ENCODE peak calls at places on chromosomes 3 and 15, in four cellular contexts. C, D, M and F are unnamed samples.
A peak's percentile ranks its signal among the peaks of the same experiment; 100 is the strongest.

GRCh38 chr3:134917631-134918030 is 122.6 kb downstream of the EPHB1 start:
- DNase-seq in C (no peak), D (no peak), M (no peak), F (no peak)

GRCh38 chr3:148513066-148513671 is 184.5 kb upstream of the AGTR1 start:
- DNase-seq in C (no peak), M (no peak), D (no peak), F (no peak)

GRCh38 chr3:61914277-61914676 is 352.9 kb downstream of the PTPRG start:
- DNase-seq in D (no peak), C (no peak), M (no peak), F (no peak)

GRCh38 chr3:149003653-149004305 is 12.4 kb downstream of the GYG1 start:
- DNase-seq in M (no peak), C (no peak), D (no peak), F (no peak)

GRCh38 chr3:176920806-176921205 is 276.5 kb downstream of the TBL1XR1 start:
- DNase-seq in D (no peak), C (no peak), M (peak; percentile 53), F (no peak)

GRCh38 chr15:85973584-85974347 is 105.9 kb upstream of the AGBL1 start:
- DNase-seq in C (no peak), D (no peak), M (peak; percentile 6), F (peak; percentile 45)

GRCh38 chr3:119145500-119146167 is at the start of gene TEX55:
- DNase-seq in M (peak; percentile 30), D (peak; percentile 65), C (no peak), F (no peak)

GRCh38 chr3:38327335-38328009 is 19.1 kb upstream of the XYLB start:
- DNase-seq in D (no peak), M (no peak), C (no peak), F (no peak)

GRCh38 chr3:52532517-52532837 is 1.2 kb downstream of the NT5DC2 start:
- DNase-seq in D (peak; percentile 4), M (peak; percentile 69), C (peak; percentile 33), F (peak; percentile 17)

GRCh38 chr3:114496021-114496434 is 202.2 kb downstream of the TIGIT start:
- DNase-seq in C (no peak), M (peak; percentile 10), D (no peak), F (no peak)

GRCh38 chr3:58052373-58053273 is 44.4 kb downstream of the FLNB start:
- DNase-seq in C (peak; percentile 37), M (peak; percentile 83), D (no peak), F (no peak)

GRCh38 chr3:186496635-186497034 is 47.5 kb downstream of the CRYGS start:
- DNase-seq in D (no peak), M (no peak), C (no peak), F (no peak)

GRCh38 chr3:157388976-157389375 is 47.7 kb upstream of the PTX3 start:
- DNase-seq in M (no peak), D (no peak), C (no peak), F (no peak)

GRCh38 chr15:90552929-90553211 is 23.1 kb downstream of the CRTC3 start:
- DNase-seq in C (no peak), D (no peak), M (no peak), F (no peak)

GRCh38 chr3:13110678-13111116 is 37.5 kb upstream of the IQSEC1 start:
- DNase-seq in C (no peak), D (no peak), M (no peak), F (no peak)

GRCh38 chr3:132652640-132653270 is 6.9 kb downstream of the ACAD11 start:
- DNase-seq in D (no peak), C (no peak), M (no peak), F (no peak)

GRCh38 chr3:150421799-150422548 is 13.9 kb downstream of the TSC22D2 start:
- DNase-seq in D (no peak), M (no peak), C (no peak), F (no peak)

GRCh38 chr15:60875681-60876080 is 353.4 kb downstream of the RORA start:
- DNase-seq in M (no peak), C (no peak), D (no peak), F (no peak)

GRCh38 chr3:27311400-27311799 is 57.8 kb downstream of the NEK10 start:
- DNase-seq in C (no peak), M (peak; percentile 27), D (no peak), F (no peak)

GRCh38 chr15:77507151-77507847 is 86.6 kb downstream of the HMG20A start:
- DNase-seq in C (no peak), D (no peak), M (no peak), F (no peak)

GRCh38 chr3:120170223-120170622 is 76.0 kb upstream of the GSK3B start:
- DNase-seq in C (no peak), D (no peak), M (no peak), F (no peak)

GRCh38 chr3:157530637-157531300 is 27.6 kb upstream of the VEPH1 start:
- DNase-seq in C (no peak), M (no peak), D (no peak), F (no peak)

GRCh38 chr3:149277338-149277813 is 55.7 kb upstream of the CP start:
- DNase-seq in D (no peak), M (peak; percentile 64), C (no peak), F (no peak)

GRCh38 chr3:169104972-169105371 is 558.5 kb downstream of the MECOM start:
- DNase-seq in D (no peak), C (no peak), M (peak; percentile 9), F (no peak)

GRCh38 chr3:16240229-16241023 is 24.3 kb downstream of the DPH3 start:
- DNase-seq in M (no peak), C (no peak), D (no peak), F (no peak)

GRCh38 chr3:191330309-191330712 is at the start of gene UTS2B:
- DNase-seq in M (peak; percentile 16), C (peak; percentile 12), D (no peak), F (no peak)

GRCh38 chr3:110783541-110783940 is 288.1 kb upstream of the NECTIN3 start:
- DNase-seq in M (no peak), C (no peak), D (no peak), F (no peak)

GRCh38 chr3:170725285-170725731 is 139.4 kb upstream of the SLC7A14 start:
- DNase-seq in D (no peak), M (no peak), C (peak; percentile 20), F (no peak)

GRCh38 chr15:90306560-90306959 is 41.1 kb downstream of the NGRN start:
- DNase-seq in C (no peak), D (no peak), M (no peak), F (no peak)

GRCh38 chr15:66859688-66860253 is 157.7 kb downstream of the SMAD6 start:
- DNase-seq in C (no peak), D (no peak), M (no peak), F (no peak)

GRCh38 chr3:183460059-183461052 is 31.9 kb upstream of the MCF2L2 start:
- DNase-seq in M (no peak), C (no peak), D (no peak), F (no peak)

GRCh38 chr3:66885326-66886000 is 112.6 kb upstream of the KBTBD8 start:
- DNase-seq in C (no peak), M (no peak), D (no peak), F (no peak)

GRCh38 chr3:13528217-13528801 is 20.6 kb upstream of the FBLN2 start:
- DNase-seq in M (peak; percentile 41), C (peak; percentile 72), D (peak; percentile 69), F (peak; percentile 55)

GRCh38 chr3:89107461-89108035 is at the start of gene EPHA3:
- DNase-seq in M (peak; percentile 12), D (peak; percentile 75), C (no peak), F (peak; percentile 83)

GRCh38 chr3:89108154-89108553 is 733 bp downstream of the EPHA3 start:
- DNase-seq in C (no peak), D (no peak), M (no peak), F (no peak)

GRCh38 chr3:89098964-89099585 is 8.3 kb upstream of the EPHA3 start:
- DNase-seq in C (peak; percentile 22), M (peak; percentile 31), D (peak; percentile 56), F (peak; percentile 62)

GRCh38 chr3:89104499-89104898 is 2.9 kb upstream of the EPHA3 start:
- DNase-seq in M (no peak), D (no peak), C (no peak), F (no peak)
- TF ChIP-seq ELF4 in M (no peak), D (no peak), C (no peak), F (no peak)

GRCh38 chr15:92666780-92667179 is 11.2 kb upstream of the FAM174B start:
- DNase-seq in C (no peak), D (no peak), M (no peak), F (no peak)

GRCh38 chr15:92667291-92667904 is 11.8 kb upstream of the FAM174B start:
- DNase-seq in C (no peak), M (peak; percentile 46), D (no peak), F (no peak)

GRCh38 chr15:92668620-92669019 is 13.0 kb upstream of the FAM174B start:
- DNase-seq in M (no peak), D (no peak), C (no peak), F (no peak)

GRCh38 chr15:92669432-92669831 is 13.9 kb upstream of the FAM174B start:
- DNase-seq in D (no peak), M (no peak), C (no peak), F (no peak)

DNA sequence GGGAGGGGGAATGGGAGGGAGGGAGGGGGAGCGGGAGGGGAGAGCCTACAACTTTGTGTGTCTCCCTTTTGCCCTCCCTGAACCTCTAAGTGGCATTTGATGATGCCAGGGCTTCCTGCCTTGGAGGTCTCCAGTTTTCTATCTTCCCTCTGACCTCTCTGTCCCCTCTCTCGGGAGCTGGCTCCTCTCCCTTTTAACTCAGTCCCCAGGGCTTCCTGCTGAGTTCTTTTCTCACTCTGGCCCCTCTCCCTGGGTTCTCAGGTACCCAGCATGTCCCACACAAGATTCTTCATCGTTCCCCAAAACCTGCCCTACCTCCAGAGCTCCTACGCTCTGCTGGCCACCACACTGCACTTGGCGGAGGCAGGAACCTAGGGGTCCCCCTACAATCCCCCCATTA is 12.5 kb upstream of the FAM174B start:
- DNase-seq in M (no peak), C (no peak), D (no peak), F (no peak)
- TF ChIP-seq ELF4 in M (no peak), C (no peak), D (no peak), F (no peak)

GRCh38 chr3:154398084-154398967 is 31.7 kb downstream of the GPR149 start:
- DNase-seq in M (no peak), C (no peak), D (no peak), F (no peak)
- TF ChIP-seq ELF4 in M (no peak), C (no peak), D (no peak), F (no peak)

DNA sequence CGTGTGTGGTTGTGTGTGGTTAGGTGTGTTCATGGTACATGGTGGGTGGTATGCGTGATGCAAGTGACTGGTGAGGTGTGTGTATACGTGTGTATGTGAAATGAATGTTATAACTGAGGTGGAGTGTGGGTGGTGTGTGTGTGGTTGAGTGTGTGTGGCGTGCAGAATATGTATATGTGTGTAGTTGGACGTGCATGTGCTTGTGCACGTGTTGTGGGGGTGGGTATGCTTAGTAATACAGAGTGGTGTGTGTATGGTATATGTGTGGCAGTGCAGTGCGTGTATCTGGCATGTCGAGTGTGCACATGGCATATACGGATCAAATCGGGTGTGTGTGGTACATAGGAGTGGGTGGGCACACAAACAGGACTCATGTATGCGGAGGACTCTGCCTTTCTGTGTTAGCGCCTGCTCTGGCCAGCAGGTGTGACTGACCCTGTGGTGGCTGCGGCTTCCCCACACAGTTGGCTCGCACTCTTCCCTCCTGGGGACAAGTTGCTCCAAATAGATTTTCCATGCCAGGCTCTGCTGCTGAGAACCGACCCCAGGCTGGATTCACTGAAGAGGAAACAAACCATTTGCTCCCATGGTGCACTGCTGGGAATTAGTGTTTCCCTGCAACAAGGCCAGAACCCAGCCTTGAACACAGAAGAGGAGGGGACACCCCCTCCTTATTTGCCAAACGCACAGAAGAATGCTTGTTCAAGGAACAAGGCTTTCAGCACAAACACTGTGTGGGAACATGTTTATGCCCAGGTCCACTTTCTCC is 1.2 kb upstream of the C3orf70 start:
- DNase-seq in C (no peak), M (peak; percentile 42), D (no peak), F (peak; percentile 33)
- TF ChIP-seq ELF4 in C (no peak), M (no peak), D (no peak), F (no peak)